ENCODE peak calls at places on chromosome 20, in five cellular contexts. F is choroid plexus epithelial cell, R is bronchial epithelial cell, K is astrocyte of the spinal cord, N is IMR-90. Y is an unnamed sample.

GRCh38 chr20:16864069-16864468 is 115.9 kb downstream of the OTOR start:
- DNase-seq in R (no peak), K (no peak), N (peak; percentile 20), F (no peak), Y (no peak)

GRCh38 chr20:48656661-48657211 is 171.1 kb downstream of the PREX1 start:
- DNase-seq in F (no peak), N (no peak), K (no peak), R (no peak), Y (no peak)

GRCh38 chr20:5969348-5969935 is 19.0 kb downstream of the MCM8 start:
- DNase-seq in R (no peak), N (no peak), F (no peak), K (no peak), Y (no peak)

GRCh38 chr20:25859649-25860530 is 163.2 kb upstream of the ZNF337 start:
- DNase-seq in R (peak; percentile 40), F (peak; percentile 64), N (no peak), K (peak; percentile 35), Y (peak; percentile 16)

GRCh38 chr20:16279320-16279719 is 293.9 kb downstream of the KIF16B start:
- DNase-seq in N (no peak), F (no peak), R (no peak), K (no peak), Y (no peak)

GRCh38 chr20:36792422-36792821 is 18.9 kb upstream of the DSN1 start:
- DNase-seq in F (peak; percentile 73), N (peak; percentile 72), R (peak; percentile 60), K (peak; percentile 66), Y (peak; percentile 79)

GRCh38 chr20:1934578-1935573 is 39.7 kb downstream of the SIRPA start:
- DNase-seq in K (peak; percentile 38), F (peak; percentile 62), R (peak; percentile 85), N (peak; percentile 78), Y (no peak)

GRCh38 chr20:37590938-37591490 is 63.3 kb upstream of the BLCAP start:
- DNase-seq in K (no peak), F (no peak), R (no peak), N (no peak), Y (no peak)

GRCh38 chr20:37943033-37943432 is 40.1 kb downstream of the VSTM2L start:
- DNase-seq in K (no peak), R (no peak), F (no peak), N (no peak), Y (no peak)

GRCh38 chr20:59603176-59603575 is 1.2 kb upstream of the PHACTR3 start:
- DNase-seq in F (no peak), N (no peak), R (no peak), K (no peak), Y (no peak)

GRCh38 chr20:58599966-58600365 is 51.1 kb upstream of the STX16 start:
- DNase-seq in K (no peak), N (no peak), F (no peak), R (no peak), Y (no peak)

GRCh38 chr20:58850693-58851174 is at the start of gene GNAS-AS1:
- DNase-seq in N (peak; percentile 87), F (peak; percentile 93), K (peak; percentile 89), R (peak; percentile 48), Y (peak; percentile 64)

GRCh38 chr20:35117148-35117547 is 24.5 kb upstream of the TRPC4AP start:
- DNase-seq in R (no peak), N (peak; percentile 74), K (peak; percentile 8), F (peak; percentile 20), Y (no peak)

GRCh38 chr20:13819885-13820645 is 35.2 kb downstream of the NDUFAF5 start:
- DNase-seq in R (peak; percentile 88), N (peak; percentile 49), F (peak; percentile 76), K (peak; percentile 60), Y (peak; percentile 48)

GRCh38 chr20:18190466-18191233 is 53.0 kb downstream of the KAT14 start:
- DNase-seq in R (peak; percentile 47), F (peak; percentile 91), K (no peak), N (no peak), Y (no peak)

GRCh38 chr20:23371496-23371895 is 9.5 kb downstream of the GZF1 start:
- DNase-seq in K (no peak), N (no peak), R (no peak), F (no peak), Y (no peak)

GRCh38 chr20:21511850-21512633 is 1.8 kb downstream of the NKX2-2 start:
- DNase-seq in N (no peak), F (no peak), K (no peak), R (no peak), Y (no peak)
- H3K4me3 ChIP-seq in N (peak overlapping the region; percentile 17), F (no peak overlapping the region), K (peak overlapping the region; percentile 31), R (no peak overlapping the region), Y (peak overlapping the region; percentile 9)

GRCh38 chr20:64255361-64256281 is at the start of gene PCMTD2:
- DNase-seq in K (peak; percentile 83), R (peak; percentile 31), F (peak; percentile 76), N (peak; percentile 68), Y (peak; percentile 15)
- TF ChIP-seq CTCF in K (no peak), R (peak; percentile 7), F (no peak), N (no peak), Y (no peak)

DNA sequence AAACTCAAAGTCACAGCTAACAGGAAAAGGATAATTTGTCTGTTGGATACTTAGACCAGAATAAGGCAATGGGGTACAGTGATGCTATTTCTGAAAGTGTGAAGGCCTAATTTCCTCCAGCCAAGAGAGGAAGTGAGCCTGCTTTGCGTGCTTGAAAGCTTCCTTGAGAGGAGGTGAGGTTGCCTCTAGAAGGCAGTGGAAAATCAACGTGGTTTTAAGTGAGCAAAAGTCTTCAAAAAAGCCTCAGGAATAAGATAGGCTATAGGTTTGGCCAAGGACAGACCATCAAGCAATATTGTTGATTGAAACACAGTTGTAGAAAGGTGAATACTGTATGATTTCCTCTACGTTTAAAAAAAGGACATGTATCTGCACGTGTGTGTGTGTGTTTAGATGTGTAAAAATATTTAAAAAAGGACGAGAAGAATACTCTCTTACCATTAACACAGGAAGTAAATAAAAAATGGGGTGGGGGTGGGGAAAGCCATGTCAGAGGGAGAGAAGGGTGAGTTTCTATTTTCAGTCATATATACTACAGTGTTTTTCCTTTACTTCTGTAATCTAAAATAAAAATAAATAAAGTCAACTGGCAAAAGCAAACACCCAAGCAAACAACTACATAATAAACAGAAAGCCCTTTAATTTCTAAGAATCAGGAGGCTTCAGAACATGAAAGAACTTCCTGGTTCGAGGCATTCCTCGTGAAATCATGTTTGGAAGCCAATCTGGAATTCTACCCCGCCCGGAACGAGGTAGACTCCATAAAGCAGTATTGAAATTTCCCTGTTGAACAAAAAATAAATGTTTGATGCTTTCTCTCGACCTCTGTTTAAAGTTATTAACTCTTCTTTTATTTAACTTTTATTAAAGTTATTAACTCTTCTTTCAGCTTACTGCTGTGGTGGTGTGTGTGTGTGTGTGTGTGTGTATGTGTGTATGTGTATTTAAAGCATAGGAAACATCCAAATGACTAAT is 158.0 kb upstream of the ZNF217 start:
- DNase-seq in R (peak; percentile 32), F (no peak), N (no peak), K (no peak), Y (no peak)
- H3K4me3 ChIP-seq in R (no peak overlapping the region), F (no peak overlapping the region), N (no peak overlapping the region), K (no peak overlapping the region), Y (no peak overlapping the region)

GRCh38 chr20:21303061-21303871 is at the start of gene XRN2:
- DNase-seq in R (peak; percentile 81), N (peak; percentile 93), F (peak; percentile 95), K (peak; percentile 96), Y (peak; percentile 83)
- TF ChIP-seq CTCF in R (peak; percentile 7), N (peak; percentile 21), F (peak; percentile 17), K (no peak), Y (peak; percentile 9)

GRCh38 chr20:52724586-52724985 is 247.6 kb upstream of the TSHZ2 start:
- DNase-seq in R (no peak), N (no peak), F (no peak), K (no peak), Y (no peak)

GRCh38 chr20:52727740-52728456 is 244.3 kb upstream of the TSHZ2 start:
- DNase-seq in N (no peak), R (no peak), K (no peak), F (no peak), Y (no peak)

DNA sequence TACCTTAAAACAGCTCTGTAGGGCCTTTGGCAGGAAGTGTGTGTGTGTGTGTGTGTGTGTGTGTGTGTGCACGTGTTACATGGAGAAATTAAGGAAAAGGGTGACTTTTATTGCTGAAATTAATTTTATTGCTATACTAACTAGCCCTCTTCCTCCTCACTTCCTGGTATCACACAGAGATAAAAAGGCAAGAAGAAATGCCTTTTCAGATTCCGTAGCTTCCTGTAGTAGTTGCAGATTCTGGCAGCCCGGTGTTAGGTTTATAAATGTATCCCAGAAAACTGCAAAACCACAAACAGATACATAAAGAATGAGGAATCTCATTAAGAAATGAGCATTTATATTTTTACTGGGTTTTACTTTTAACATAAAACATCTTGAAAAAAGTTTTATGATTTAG is 249.2 kb upstream of the TSHZ2 start:
- DNase-seq in F (no peak), R (no peak), N (no peak), K (no peak), Y (no peak)
- H3K4me3 ChIP-seq in F (no peak overlapping the region), R (no peak overlapping the region), N (no peak overlapping the region), K (no peak overlapping the region), Y (no peak overlapping the region)

DNA sequence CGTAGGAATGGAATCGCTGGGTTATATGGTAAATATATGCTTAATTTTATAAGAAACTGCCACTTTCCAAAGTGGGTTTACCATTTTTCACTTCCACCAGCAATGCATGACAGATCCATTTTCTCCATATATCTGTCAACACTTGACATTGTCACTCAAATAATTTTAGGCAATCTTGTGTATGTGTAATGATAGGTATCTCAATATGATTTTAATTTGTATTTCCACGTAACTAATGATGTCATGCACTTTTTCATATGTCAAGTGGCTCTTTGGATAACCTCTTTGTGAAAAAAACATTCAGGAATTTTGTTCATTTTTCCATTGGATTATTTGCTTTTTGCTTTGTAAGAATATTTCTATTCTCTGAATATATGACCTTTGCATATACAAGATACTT is 419.9 kb downstream of the BTBD3 start:
- DNase-seq in K (no peak), N (no peak), F (no peak), R (no peak), Y (no peak)
- TF ChIP-seq CTCF in K (no peak), N (no peak), F (no peak), R (no peak), Y (no peak)

GRCh38 chr20:41047975-41048305 is 19.3 kb downstream of the TOP1 start:
- DNase-seq in R (peak; percentile 55), K (peak; percentile 51), N (no peak), F (peak; percentile 47), Y (no peak)
- H3K4me3 ChIP-seq in R (no peak overlapping the region), K (peak overlapping the region; percentile 3), N (no peak overlapping the region), F (peak overlapping the region; percentile 2), Y (no peak overlapping the region)

GRCh38 chr20:44716309-44717106 is 1.3 kb downstream of the CCN5 start:
- DNase-seq in N (no peak), K (no peak), R (peak; percentile 40), F (no peak), Y (no peak)

GRCh38 chr20:44715495-44716308 is 533 bp downstream of the CCN5 start:
- DNase-seq in N (no peak), R (no peak), F (no peak), K (no peak), Y (no peak)

GRCh38 chr20:44719841-44720240 is 4.7 kb downstream of the CCN5 start:
- DNase-seq in K (no peak), R (no peak), N (no peak), F (no peak), Y (no peak)

GRCh38 chr20:44720617-44720993 is 5.4 kb downstream of the CCN5 start:
- DNase-seq in F (no peak), N (peak; percentile 25), R (no peak), K (no peak), Y (no peak)

GRCh38 chr20:44717986-44718385 is 2.8 kb downstream of the CCN5 start:
- DNase-seq in R (no peak), K (no peak), F (no peak), N (no peak), Y (no peak)
- TF ChIP-seq CTCF in R (peak; percentile 30), K (peak; percentile 49), F (peak; percentile 57), N (peak; percentile 20), Y (peak; percentile 50)